ENCODE peak calls at places on chromosomes 3 and 15, in seven cellular contexts. C is neuronal stem cell; F is T-helper 9 cell; V is activated T-cell treated with anti-CD3 and anti-CD28 coated beads, Interleukin-2, amount 50 U/mL, for 48 hours; I is nephron progenitor cell; W is pons; R is CD8-positive, alpha-beta memory T cell. Y is an unnamed sample.

GRCh38 chr3:147854542-147854941 is 445.4 kb downstream of the ZIC1 start:
- DNase-seq in W (no peak), I (no peak), R (no peak), F (no peak), C (no peak), V (no peak), Y (no peak)

GRCh38 chr15:34610388-34610787 is 26.9 kb upstream of the GOLGA8B start:
- DNase-seq in R (no peak), V (no peak), I (no peak), W (peak), F (no peak), C (no peak), Y (no peak)

GRCh38 chr15:50794102-50794501 is 28.6 kb upstream of the SPPL2A start:
- DNase-seq in W (no peak), C (no peak), I (no peak), V (no peak), F (no peak), R (no peak), Y (no peak)

GRCh38 chr3:140585828-140586227 is 92.0 kb upstream of the TRIM42 start:
- DNase-seq in I (no peak), R (no peak), C (no peak), V (no peak), F (no peak), W (no peak), Y (no peak)

GRCh38 chr3:12984023-12984823 is 89.0 kb downstream of the IQSEC1 start:
- DNase-seq in F (no peak), I (peak), C (no peak), V (peak), W (peak), R (peak), Y (peak)

GRCh38 chr3:55406666-55407425 is 80.3 kb downstream of the WNT5A start:
- DNase-seq in I (no peak), F (no peak), W (no peak), R (no peak), C (no peak), V (no peak), Y (no peak)

GRCh38 chr3:178705925-178706324 is 169.7 kb downstream of the KCNMB2 start:
- DNase-seq in F (no peak), W (no peak), V (no peak), R (no peak), I (no peak), C (no peak), Y (no peak)

GRCh38 chr3:73364517-73364916 is 260.2 kb downstream of the PDZRN3 start:
- DNase-seq in W (no peak), F (no peak), C (no peak), I (no peak), R (no peak), V (no peak), Y (no peak)

GRCh38 chr3:50603261-50604109 is 8.1 kb downstream of the CISH start:
- DNase-seq in V (peak), R (no peak), C (no peak), I (no peak), F (no peak), W (no peak), Y (no peak)

GRCh38 chr3:28343144-28343543 is 5.4 kb upstream of the ZCWPW2 start:
- DNase-seq in I (no peak), R (no peak), C (no peak), F (no peak), V (no peak), W (no peak), Y (no peak)

GRCh38 chr15:78372880-78373279 is 32.7 kb downstream of the CRABP1 start:
- DNase-seq in W (no peak), I (no peak), R (no peak), V (no peak), C (no peak), F (no peak), Y (no peak)

GRCh38 chr3:112339609-112340008 is 6.7 kb downstream of the CD200 start:
- DNase-seq in W (no peak), F (no peak), V (no peak), I (no peak), C (no peak), R (no peak), Y (no peak)

GRCh38 chr3:73513260-73513659 is 111.5 kb downstream of the PDZRN3 start:
- DNase-seq in W (no peak), F (no peak), I (no peak), C (no peak), R (no peak), V (no peak), Y (no peak)

GRCh38 chr3:99637381-99638111 is 848 bp upstream of the COL8A1 start:
- DNase-seq in C (peak), W (peak), R (no peak), I (peak), F (no peak), V (peak), Y (no peak)

GRCh38 chr3:43526956-43527355 is 94.9 kb downstream of the ANO10 start:
- DNase-seq in I (no peak), V (no peak), C (no peak), W (no peak), R (no peak), F (no peak), Y (no peak)

GRCh38 chr15:95937128-95937528 is 393.4 kb upstream of the NR2F2 start:
- DNase-seq in R (no peak), C (no peak), V (no peak), W (no peak), I (no peak), F (no peak), Y (no peak)

GRCh38 chr15:36589971-36590370 is 10.5 kb downstream of the CDIN1 start:
- DNase-seq in W (no peak), F (no peak), V (no peak), C (no peak), R (no peak), I (no peak), Y (no peak)

GRCh38 chr3:24686764-24687163 is 192.1 kb upstream of the THRB start:
- DNase-seq in V (no peak), W (no peak), I (no peak), F (no peak), C (no peak), R (no peak), Y (no peak)

GRCh38 chr3:119529883-119530282 is 29.5 kb downstream of the CD80 start:
- DNase-seq in V (no peak), F (no peak), C (no peak), W (no peak), R (no peak), I (no peak), Y (no peak)

GRCh38 chr15:65916664-65917406 is 47.5 kb downstream of the RAB11A start:
- DNase-seq in F (no peak), I (peak), C (peak), R (no peak), V (peak), W (peak), Y (peak)

GRCh38 chr15:91853968-91854943 is 748 bp downstream of the SLCO3A1 start:
- DNase-seq in W (peak), C (peak), I (peak), V (peak), F (peak), R (peak), Y (no peak)

GRCh38 chr3:53157974-53158580 is 2.9 kb upstream of the PRKCD start:
- DNase-seq in W (no peak), F (no peak), R (no peak), V (no peak), C (no peak), I (no peak), Y (no peak)

GRCh38 chr3:167653155-167653554 is 587 bp downstream of the WDR49 start:
- DNase-seq in C (no peak), F (no peak), V (no peak), R (no peak), W (no peak), I (no peak), Y (no peak)

GRCh38 chr15:33007295-33007855 is 187.1 kb downstream of the FMN1 start:
- DNase-seq in R (no peak), V (no peak), I (no peak), C (no peak), F (no peak), W (peak), Y (no peak)

GRCh38 chr3:97971679-97972567 is at the start of gene RIOX2:
- DNase-seq in V (peak), C (peak), F (peak), R (peak), I (peak), W (peak), Y (no peak)

GRCh38 chr15:28899061-28899738 is 13.4 kb downstream of the APBA2 start:
- DNase-seq in C (no peak), I (no peak), V (no peak), R (no peak), F (no peak), W (no peak), Y (no peak)

GRCh38 chr3:123695731-123696640 is 111.1 kb upstream of the HACD2 start:
- DNase-seq in I (no peak), V (no peak), C (no peak), W (no peak), R (no peak), F (no peak), Y (no peak)

GRCh38 chr3:123446210-123446609 is 2.7 kb downstream of the ADCY5 start:
- DNase-seq in F (no peak), R (no peak), C (no peak), V (no peak), I (no peak), W (no peak), Y (no peak)

GRCh38 chr15:99100245-99101173 is 4.4 kb upstream of the SYNM start:
- DNase-seq in W (peak), F (peak), I (peak), V (peak), C (peak), R (peak), Y (no peak)

GRCh38 chr15:68808770-68809169 is 11.9 kb downstream of the ANP32A start:
- DNase-seq in C (no peak), R (no peak), F (no peak), W (no peak), I (no peak), V (no peak), Y (no peak)

GRCh38 chr3:187473778-187474406 is 105.7 kb downstream of the RTP4 start:
- DNase-seq in F (no peak), R (no peak), W (no peak), V (no peak), I (no peak), C (no peak), Y (peak)

GRCh38 chr3:16050641-16051467 is 123.6 kb upstream of the GALNT15 start:
- DNase-seq in W (no peak), F (no peak), I (no peak), C (no peak), R (no peak), V (no peak), Y (no peak)

Y was measured in iPS DF 19.7.